ENCODE peak calls at places on chromosomes 6 and 20, in nine cellular contexts. G is nephron progenitor cell, T is astrocyte, D is GM12864, N is heart left ventricle, Q is ovary, W is foreskin fibroblast, K is mucosa of descending colon, C is coronary artery. F is an unnamed sample.

GRCh38 chr6:18022398-18023231 is 35.2 kb upstream of the KIF13A start:
- DNase-seq in D (no peak), T (peak), C (no peak), K (no peak), Q (no peak), G (peak), W (peak), N (no peak), F (no peak)

GRCh38 chr6:20351529-20351928 is 50.1 kb upstream of the E2F3 start:
- DNase-seq in T (no peak), G (no peak), D (no peak), Q (no peak), K (no peak), N (no peak), W (no peak), C (no peak), F (no peak)

GRCh38 chr6:76418657-76419217 is 346.3 kb upstream of the IMPG1 start:
- DNase-seq in N (no peak), K (no peak), T (no peak), D (no peak), W (no peak), Q (no peak), C (no peak), G (no peak), F (no peak)

GRCh38 chr6:35415065-35415880 is 36.9 kb upstream of the FANCE start:
- DNase-seq in G (peak), N (no peak), C (no peak), T (peak), Q (peak), K (peak), D (no peak), W (peak), F (peak)

GRCh38 chr6:13485303-13485702 is 2.1 kb downstream of the GFOD1 start:
- DNase-seq in C (no peak), T (no peak), G (no peak), N (no peak), D (no peak), W (no peak), Q (no peak), K (no peak), F (no peak)

GRCh38 chr6:4340544-4340943 is 205.2 kb upstream of the ECI2 start:
- DNase-seq in Q (no peak), T (no peak), N (no peak), C (no peak), D (no peak), W (no peak), G (no peak), K (no peak), F (no peak)

GRCh38 chr6:140623498-140623897 is 1249.0 kb upstream of the CITED2 start:
- DNase-seq in G (no peak), Q (no peak), D (no peak), C (no peak), N (no peak), K (no peak), T (peak), W (peak), F (no peak)

GRCh38 chr6:26020983-26021349 is 58.4 kb downstream of the TRIM38 start:
- DNase-seq in K (peak), D (no peak), C (peak), Q (peak), G (peak), T (peak), W (peak), N (peak), F (no peak)

GRCh38 chr20:57000441-57000968 is 265.9 kb downstream of the BMP7 start:
- DNase-seq in Q (no peak), C (no peak), G (no peak), K (no peak), N (no peak), T (no peak), D (no peak), W (no peak), F (no peak)

GRCh38 chr20:57393321-57394086 is 2.3 kb downstream of the RBM38 start:
- DNase-seq in D (no peak), T (no peak), N (peak), W (no peak), Q (peak), C (no peak), G (no peak), K (no peak), F (no peak)

GRCh38 chr20:51184289-51184688 is 161.4 kb upstream of the KCNG1 start:
- DNase-seq in N (no peak), G (no peak), T (peak), D (no peak), Q (no peak), K (no peak), C (no peak), W (no peak), F (no peak)

GRCh38 chr6:159941286-159942113 is 27.4 kb upstream of the IGF2R start:
- DNase-seq in T (peak), K (peak), Q (no peak), W (peak), G (no peak), D (no peak), N (no peak), C (no peak), F (peak)

GRCh38 chr6:20952605-20953004 is 418.3 kb downstream of the CDKAL1 start:
- DNase-seq in N (no peak), D (no peak), C (no peak), W (peak), G (no peak), T (peak), Q (no peak), K (no peak), F (no peak)

GRCh38 chr6:109793793-109794192 is 102.7 kb downstream of the FIG4 start:
- DNase-seq in D (no peak), Q (no peak), K (peak), N (no peak), G (no peak), C (no peak), T (peak), W (peak), F (no peak)

GRCh38 chr6:161218222-161218621 is 55.6 kb downstream of the AGPAT4 start:
- DNase-seq in G (no peak), N (no peak), T (no peak), Q (no peak), K (no peak), W (no peak), C (no peak), D (no peak), F (no peak)

GRCh38 chr20:12053348-12053747 is 135.7 kb downstream of the BTBD3 start:
- DNase-seq in G (no peak), T (peak), W (peak), D (no peak), Q (no peak), C (no peak), K (no peak), N (no peak), F (no peak)

DNA sequence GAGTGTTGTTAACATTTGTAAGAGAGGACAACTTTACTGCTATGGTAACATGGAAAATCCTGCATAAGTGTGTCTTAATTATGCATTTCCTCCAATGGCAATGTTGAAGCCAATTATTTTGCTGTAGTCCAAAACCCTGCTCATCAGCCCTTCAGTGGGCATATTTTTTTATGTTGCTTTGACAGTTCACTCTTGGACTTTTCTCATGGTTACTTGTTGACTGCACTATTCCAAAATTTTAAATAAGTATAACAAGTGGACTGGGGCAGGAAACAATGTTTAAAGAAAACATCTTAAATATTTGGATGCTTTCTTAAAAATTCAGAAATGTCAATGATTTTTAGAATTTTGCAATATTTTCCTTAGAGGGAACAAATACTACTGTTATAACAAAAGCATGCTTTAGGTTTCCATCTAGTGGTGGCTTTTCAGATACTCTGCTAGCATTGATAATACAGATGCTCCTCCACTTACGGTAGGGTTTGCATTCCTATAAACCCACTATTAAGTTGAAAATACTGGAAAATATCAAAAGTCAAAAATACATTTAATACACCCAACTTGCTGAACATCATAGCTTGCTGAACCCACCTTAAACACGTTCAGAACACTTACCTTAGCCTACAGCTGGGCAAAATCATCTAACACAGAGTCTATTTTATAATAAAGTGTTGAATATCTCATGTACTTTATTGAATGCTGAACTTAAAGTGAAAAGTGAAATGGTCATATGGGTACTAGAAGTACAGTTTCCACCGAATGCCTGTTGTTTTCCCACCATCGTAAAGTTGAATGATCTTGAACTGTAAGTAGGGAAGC is 86.4 kb downstream of the ADGRG6 start:
- DNase-seq in C (no peak), K (no peak), Q (no peak), T (peak), W (no peak), G (no peak), N (no peak), D (no peak), F (peak)
- TF ChIP-seq CTCF in C (peak), K (no peak), Q (no peak), T (peak), W (peak), G (peak), N (peak), D (peak), F (peak)

DNA sequence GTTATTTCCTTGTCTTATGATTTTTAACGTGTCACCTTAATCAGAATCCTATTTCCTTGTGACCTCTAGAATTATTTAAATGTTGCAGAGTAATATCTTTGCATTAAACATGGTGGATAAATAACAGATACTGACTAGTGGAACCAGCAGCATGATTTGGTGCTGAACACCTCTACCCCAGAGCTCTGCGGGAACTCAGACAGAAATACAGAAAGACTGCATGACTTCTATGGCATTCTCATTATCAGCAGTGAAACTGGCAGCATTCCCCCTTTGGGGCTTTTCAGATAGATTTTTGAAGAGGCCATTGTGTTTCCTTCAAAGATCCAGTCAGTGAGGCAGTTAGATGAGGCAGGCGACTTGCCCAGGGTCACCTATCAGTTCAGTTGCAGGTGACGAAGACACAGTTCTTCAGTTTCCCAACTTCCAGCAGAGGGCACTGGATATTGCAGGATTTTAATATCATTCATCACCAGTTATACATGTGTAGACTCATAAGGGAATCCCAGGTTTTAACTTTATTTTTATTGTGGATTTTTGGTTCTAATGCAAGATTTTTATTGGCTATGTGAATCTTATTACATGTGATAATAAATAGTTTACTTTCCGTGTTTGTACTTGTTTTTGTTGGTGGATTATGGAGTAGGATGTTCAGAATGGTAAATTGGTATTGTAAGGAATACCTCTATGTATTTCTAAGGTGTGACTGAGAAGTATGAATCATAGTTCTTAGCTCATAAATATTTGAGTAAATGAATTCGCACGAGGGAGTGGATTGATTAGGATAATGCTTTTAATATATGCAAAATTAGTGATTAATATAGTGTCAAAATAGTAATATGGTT is 81.3 kb downstream of the AFDN start:
- DNase-seq in W (no peak), T (peak), C (no peak), N (no peak), K (peak), G (no peak), Q (no peak), D (no peak), F (no peak)
- TF ChIP-seq CTCF in W (peak), T (peak), C (peak), N (peak), K (no peak), G (no peak), Q (peak), D (peak), F (peak)

GRCh38 chr6:98539669-98540207 is 294.6 kb upstream of the POU3F2 start:
- DNase-seq in T (no peak), D (no peak), N (no peak), W (no peak), C (no peak), G (no peak), K (no peak), Q (no peak), F (peak)
- TF ChIP-seq CTCF in T (no peak), D (no peak), N (no peak), W (no peak), C (no peak), G (no peak), K (no peak), Q (no peak), F (no peak)

DNA sequence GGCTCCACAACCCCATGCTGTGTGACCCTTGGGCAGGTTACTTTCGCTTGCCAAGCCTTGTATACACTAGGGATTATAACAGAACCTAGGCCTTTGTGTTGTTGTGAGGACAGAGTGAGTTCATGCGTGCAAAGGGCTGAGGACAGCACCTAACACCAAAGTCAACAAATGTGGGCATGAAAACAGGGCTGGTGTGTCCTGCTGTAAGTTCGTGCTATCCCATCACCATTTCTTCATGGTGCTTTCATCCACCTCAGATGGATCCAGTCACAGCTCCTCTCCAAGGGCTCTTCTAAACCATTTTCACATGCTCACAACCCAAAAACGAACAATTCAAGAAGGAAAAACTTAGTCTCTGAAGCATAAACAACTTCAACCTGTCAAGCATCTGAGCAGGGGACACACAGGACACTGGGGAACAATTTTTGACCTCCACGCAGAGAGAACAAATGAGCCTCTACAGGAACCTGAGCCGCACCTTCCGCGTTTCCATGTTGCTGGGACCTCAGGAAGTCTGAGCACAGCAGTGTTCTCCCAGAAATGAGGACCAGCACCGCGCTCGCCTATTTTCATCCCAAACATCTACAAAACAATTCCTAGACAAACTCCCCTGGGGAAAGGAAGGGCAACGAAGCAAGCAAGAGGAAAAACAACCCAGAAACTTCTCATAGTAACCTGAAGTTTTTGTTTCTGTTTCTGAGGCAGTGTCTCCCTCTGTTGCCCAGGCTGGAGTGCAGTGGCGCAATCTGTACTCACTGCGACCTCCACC is 3.1 kb downstream of the LRP11 start:
- DNase-seq in W (no peak), K (no peak), C (no peak), N (no peak), G (no peak), D (no peak), Q (no peak), T (peak), F (no peak)
- TF ChIP-seq CTCF in W (no peak), K (no peak), C (no peak), N (no peak), G (no peak), D (no peak), Q (no peak), T (no peak), F (no peak)

DNA sequence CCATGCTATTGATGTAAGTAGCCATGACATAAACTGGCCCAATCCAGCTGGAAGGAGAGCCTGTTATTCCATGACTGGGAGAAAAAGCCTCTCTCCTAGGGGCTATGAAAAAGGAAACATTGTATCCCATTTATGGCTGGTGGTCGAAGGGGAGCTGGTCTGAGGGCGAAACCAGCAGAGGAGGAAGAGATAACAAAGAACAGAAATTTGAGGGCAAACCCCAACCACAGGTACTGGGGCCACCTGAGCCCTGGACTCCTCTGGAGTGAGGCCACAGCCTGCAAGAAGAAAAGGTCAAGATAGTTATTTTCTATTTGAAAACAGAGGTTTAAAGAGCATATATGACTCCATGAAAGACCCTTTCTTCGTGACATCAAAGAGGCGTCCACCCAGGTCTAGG is 129.5 kb upstream of the CD93 start:
- DNase-seq in W (no peak), C (no peak), Q (no peak), K (no peak), G (no peak), T (no peak), D (no peak), N (no peak), F (no peak)
- TF ChIP-seq CTCF in W (no peak), C (no peak), Q (no peak), K (no peak), G (no peak), T (no peak), D (no peak), N (no peak), F (no peak)

GRCh38 chr6:42095776-42096541 is 45.6 kb downstream of the TAF8 start:
- DNase-seq in D (no peak), N (no peak), K (peak), G (no peak), Q (no peak), T (no peak), W (no peak), C (no peak), F (no peak)
- TF ChIP-seq CTCF in D (no peak), N (no peak), K (no peak), G (no peak), Q (no peak), T (no peak), W (no peak), C (no peak), F (no peak)

DNA sequence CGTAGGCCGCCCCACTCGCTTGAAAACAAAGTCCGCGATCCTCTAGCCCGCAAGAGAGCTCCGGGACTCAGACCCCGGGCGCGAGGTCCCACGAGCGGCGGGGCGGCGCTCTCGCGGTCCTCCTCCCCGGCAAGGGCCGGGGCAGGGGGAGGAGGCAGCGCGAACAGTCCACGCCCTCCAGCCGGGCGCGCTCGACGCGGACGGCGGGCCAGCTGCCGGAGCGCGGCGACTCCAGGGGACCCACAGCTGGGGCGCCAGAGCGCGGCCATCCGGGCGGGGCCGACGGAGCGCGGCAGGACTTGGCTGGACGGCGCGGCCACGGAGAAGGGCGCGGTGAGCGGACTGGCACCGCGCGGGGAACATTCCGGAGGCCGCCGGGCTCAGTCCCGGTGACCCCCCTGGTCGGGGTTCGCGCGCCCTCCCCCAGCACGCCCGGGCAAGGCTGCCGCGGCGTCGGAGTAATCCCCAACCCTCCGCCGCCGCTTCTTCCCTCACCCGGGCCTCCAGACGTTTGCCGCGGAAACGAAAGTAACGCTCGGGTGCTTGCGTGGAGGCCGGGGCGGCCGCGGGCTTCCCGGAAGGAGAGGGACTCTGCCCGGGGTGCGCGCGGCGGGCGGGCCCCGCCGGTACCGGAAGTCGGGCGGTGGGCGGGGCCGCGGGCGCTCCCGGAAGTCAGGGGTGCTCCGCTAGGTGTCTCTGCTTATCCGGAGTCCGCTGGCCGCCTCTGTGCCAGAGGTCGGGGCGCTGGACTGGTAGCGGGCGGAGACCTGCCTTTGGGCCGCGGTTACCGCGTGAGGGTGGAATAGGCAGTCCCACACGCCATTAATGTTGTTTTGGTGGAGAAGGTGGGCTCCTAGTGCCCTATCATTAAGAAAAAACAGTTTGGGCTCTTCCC is at the start of gene RIPK1:
- DNase-seq in D (peak), Q (peak), C (peak), K (peak), W (peak), T (peak), N (peak), G (peak), F (peak)
- TF ChIP-seq CTCF in D (peak), Q (no peak), C (no peak), K (peak), W (peak), T (no peak), N (peak), G (no peak), F (peak)